ENCODE peak calls at places on chromosomes 16 and 17, in five cellular contexts. R is HepG2, N is Karpas-422, O is H1, F is IMR-90. D is an unnamed sample.

GRCh38 chr16:88975511-88976061 is 1.4 kb downstream of the CBFA2T3 start:
- DNase-seq in F (no peak), R (no peak), N (no peak), O (no peak), D (no peak)

GRCh38 chr17:82449883-82450356 is 632 bp downstream of the CYBC1 start:
- DNase-seq in O (no peak), F (no peak), N (no peak), R (no peak), D (no peak)

GRCh38 chr17:50945779-50946222 is 79.6 kb upstream of the TOB1 start:
- DNase-seq in N (no peak), R (no peak), O (no peak), F (no peak), D (no peak)

GRCh38 chr17:38498353-38498752 is 70.1 kb downstream of the ARHGAP23 start:
- DNase-seq in N (no peak), F (no peak), R (no peak), O (no peak), D (no peak)

GRCh38 chr16:54316095-54316494 is 29.5 kb upstream of the IRX3 start:
- DNase-seq in F (no peak), R (no peak), N (no peak), O (no peak), D (no peak)

GRCh38 chr17:80872011-80872929 is 119.4 kb upstream of the CHMP6 start:
- DNase-seq in O (no peak), N (no peak), F (no peak), R (no peak), D (no peak)

GRCh38 chr17:3796110-3796821 is 4.7 kb downstream of the ITGAE start:
- DNase-seq in N (no peak), O (no peak), R (no peak), F (no peak), D (no peak)

GRCh38 chr16:83958137-83958810 is 5.2 kb downstream of the OSGIN1 start:
- DNase-seq in F (peak), R (no peak), O (no peak), N (no peak), D (no peak)

GRCh38 chr17:79219208-79219935 is 144.7 kb downstream of the ENGASE start:
- DNase-seq in N (no peak), O (no peak), F (no peak), R (no peak), D (no peak)

GRCh38 chr16:15648135-15648730 is 1.8 kb upstream of the NDE1 start:
- DNase-seq in O (no peak), F (no peak), N (no peak), R (no peak), D (no peak)

GRCh38 chr17:1070411-1070810 is 73.5 kb downstream of the TIMM22 start:
- DNase-seq in N (no peak), O (no peak), F (no peak), R (no peak), D (no peak)

GRCh38 chr16:23597003-23597756 is 1.1 kb upstream of the NDUFAB1 start:
- DNase-seq in F (no peak), R (peak), N (peak), O (peak), D (peak)

GRCh38 chr16:23595951-23596720 is at the start of gene NDUFAB1:
- DNase-seq in O (peak), F (peak), R (peak), N (peak), D (peak)

GRCh38 chr16:23590181-23590580 is 5.9 kb downstream of the NDUFAB1 start:
- DNase-seq in F (no peak), N (no peak), O (no peak), R (no peak), D (no peak)

GRCh38 chr16:23595246-23595950 is 718 bp downstream of the NDUFAB1 start:
- DNase-seq in N (peak), R (peak), F (no peak), O (no peak), D (no peak)

DNA sequence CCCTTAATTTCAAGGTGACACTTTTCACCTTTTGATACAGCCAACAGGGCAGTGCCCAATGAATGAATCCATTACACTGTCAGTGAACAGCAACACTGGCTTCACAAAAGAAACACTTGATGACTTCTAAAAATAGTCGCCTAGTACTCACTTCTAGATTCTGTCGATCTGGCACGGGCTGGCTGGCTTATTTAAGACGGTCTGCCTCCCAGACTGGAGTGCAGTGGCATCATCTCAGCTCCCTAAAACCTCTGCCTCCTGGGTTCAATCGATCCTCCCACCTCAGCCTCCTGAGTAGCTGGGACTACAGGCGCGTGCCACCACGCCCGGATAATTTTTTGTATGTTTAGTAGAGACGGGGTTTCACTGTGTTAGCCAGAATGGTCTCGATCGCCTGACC is 1.9 kb downstream of the NDUFAB1 start:
- DNase-seq in N (no peak), O (no peak), R (no peak), F (no peak), D (no peak)
- H3K4me2 ChIP-seq in N (no peak), O (no peak), R (peak), F (no peak), D (no peak)

DNA sequence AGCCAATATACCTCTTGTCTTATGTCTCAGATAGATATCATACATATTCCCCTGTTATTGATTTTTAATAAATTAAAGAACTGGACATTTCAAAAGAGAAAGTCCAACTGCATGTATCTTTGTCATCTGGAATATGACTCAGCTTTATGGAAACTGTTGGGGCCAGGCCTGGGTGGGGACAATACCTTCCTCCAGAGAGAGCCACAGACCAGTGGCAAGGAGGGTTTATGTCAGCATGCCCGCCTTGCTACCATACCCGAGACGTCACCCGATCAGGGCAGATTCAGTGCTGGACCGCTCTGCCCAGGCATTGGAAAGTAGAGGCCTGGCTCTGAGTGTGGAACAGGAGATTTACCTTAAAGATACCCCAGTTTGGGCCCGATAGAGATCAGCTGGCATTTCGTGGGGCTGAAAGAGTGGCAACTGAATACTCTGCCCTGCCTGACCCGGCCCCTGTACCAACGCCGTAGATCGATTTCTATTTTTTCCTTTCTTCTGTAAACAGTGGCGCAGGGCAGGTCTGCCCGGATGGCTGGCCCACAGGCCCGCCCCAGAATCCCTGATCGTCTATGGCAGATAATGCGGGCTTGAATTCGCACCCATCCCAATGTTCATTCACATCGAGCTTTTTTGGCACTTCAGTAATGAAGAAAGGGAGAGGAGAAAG is 158.6 kb downstream of the SALL1 start:
- DNase-seq in N (no peak), F (no peak), R (no peak), O (no peak), D (no peak)
- H3K4me2 ChIP-seq in N (no peak), F (no peak), R (no peak), O (no peak), D (no peak)

GRCh38 chr16:58464916-58465731 is 34.8 kb upstream of the NDRG4 start:
- DNase-seq in O (no peak), R (no peak), N (no peak), F (no peak), D (peak)
- H3K4me2 ChIP-seq in O (peak), R (peak), N (peak), F (no peak), D (peak)

GRCh38 chr17:72578817-72579470 is 458.1 kb downstream of the SOX9 start:
- DNase-seq in R (peak), N (no peak), F (no peak), O (no peak), D (no peak)

GRCh38 chr17:72575542-72576233 is 454.9 kb downstream of the SOX9 start:
- DNase-seq in N (no peak), F (no peak), R (peak), O (no peak), D (peak)

GRCh38 chr17:72579990-72580320 is 459.1 kb downstream of the SOX9 start:
- DNase-seq in O (no peak), N (no peak), R (no peak), F (no peak), D (no peak)

GRCh38 chr17:72576289-72576759 is 455.5 kb downstream of the SOX9 start:
- DNase-seq in O (no peak), N (no peak), R (peak), F (no peak), D (peak)

DNA sequence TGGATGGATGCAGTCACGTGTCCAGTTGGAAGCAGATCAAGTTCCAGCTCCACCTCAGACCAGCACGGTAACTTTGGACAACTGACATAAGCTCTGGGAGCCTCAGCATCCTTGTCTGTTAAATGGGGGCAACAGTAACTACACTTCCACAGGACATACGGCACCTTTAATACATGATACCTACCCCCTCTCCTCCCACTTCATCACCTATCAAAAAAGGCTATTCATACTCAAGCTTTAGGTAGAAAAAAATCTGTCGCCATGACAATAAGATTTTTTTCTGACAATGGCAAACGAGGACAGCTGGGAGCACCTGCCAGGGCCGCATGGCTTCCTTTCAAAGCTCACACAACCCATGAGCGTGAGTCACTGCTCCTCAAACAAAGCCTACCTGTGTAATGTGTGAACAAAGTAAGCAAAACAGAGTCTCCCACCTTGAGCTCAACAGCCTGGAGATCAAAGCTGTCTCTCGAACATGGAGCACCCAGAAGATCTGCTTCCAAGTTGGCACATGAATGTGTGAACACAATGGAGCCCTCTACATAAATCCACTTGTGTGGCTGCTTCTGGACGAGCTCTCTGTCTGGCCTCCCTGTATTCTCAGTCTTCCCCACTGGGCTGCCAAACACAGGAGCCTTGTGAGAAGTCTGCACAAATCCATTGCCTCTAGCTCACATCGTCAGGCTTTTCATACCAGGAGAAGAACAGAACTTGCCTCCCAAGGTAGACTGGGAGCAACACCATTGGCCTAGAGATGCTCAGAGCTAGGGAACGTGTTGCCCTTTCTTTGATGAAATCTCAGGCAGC is 459.7 kb downstream of the SOX9 start:
- DNase-seq in O (no peak), F (no peak), R (peak), N (no peak), D (no peak)
- H3K4me2 ChIP-seq in O (no peak), F (no peak), R (peak), N (no peak), D (no peak)

DNA sequence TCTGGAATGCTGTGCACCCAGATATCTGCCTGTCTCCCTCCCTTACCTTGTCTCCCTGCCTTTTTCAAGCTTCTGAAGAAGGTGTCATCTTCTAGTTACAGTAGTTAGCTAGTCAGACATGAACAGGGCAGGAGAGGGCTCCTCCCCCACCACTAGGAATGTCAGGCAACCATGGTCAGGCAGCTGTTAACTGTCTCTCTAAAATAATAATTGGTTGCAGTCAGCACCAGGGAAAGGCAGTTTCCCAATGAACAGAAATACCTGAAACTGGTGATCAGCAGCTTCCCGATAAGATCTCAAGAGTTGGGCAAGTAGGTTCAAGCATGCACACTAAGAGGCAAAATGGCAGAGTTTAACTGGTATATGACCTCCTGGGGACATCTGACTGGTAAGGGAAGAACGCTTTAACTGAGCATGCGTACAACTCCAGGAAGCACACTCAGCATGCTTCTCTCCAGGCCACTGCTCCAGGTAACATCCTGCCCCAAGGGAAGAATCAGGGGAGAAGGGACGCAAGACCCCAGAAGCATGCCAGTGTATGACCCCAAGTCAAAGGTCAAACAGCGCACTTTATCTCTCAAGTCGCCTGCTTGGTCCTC is 12.6 kb upstream of the XYLT1 start:
- DNase-seq in N (no peak), F (no peak), R (no peak), O (no peak), D (no peak)
- H3K4me2 ChIP-seq in N (no peak), F (no peak), R (no peak), O (no peak), D (no peak)

GRCh38 chr16:81570189-81570846 is 125.7 kb downstream of the CMIP start:
- DNase-seq in R (no peak), F (no peak), O (no peak), N (no peak), D (no peak)

GRCh38 chr16:81567087-81567486 is 122.5 kb downstream of the CMIP start:
- DNase-seq in R (no peak), F (no peak), N (no peak), O (no peak), D (no peak)

GRCh38 chr16:81567987-81568748 is 123.6 kb downstream of the CMIP start:
- DNase-seq in F (peak), R (peak), N (no peak), O (no peak), D (no peak)

GRCh38 chr16:81569361-81570034 is 124.9 kb downstream of the CMIP start:
- DNase-seq in O (no peak), F (no peak), N (no peak), R (no peak), D (no peak)

GRCh38 chr16:81568749-81569087 is 124.1 kb downstream of the CMIP start:
- DNase-seq in O (no peak), F (no peak), R (no peak), N (no peak), D (no peak)
- H3K4me2 ChIP-seq in O (no peak), F (peak), R (no peak), N (no peak), D (no peak)

DNA sequence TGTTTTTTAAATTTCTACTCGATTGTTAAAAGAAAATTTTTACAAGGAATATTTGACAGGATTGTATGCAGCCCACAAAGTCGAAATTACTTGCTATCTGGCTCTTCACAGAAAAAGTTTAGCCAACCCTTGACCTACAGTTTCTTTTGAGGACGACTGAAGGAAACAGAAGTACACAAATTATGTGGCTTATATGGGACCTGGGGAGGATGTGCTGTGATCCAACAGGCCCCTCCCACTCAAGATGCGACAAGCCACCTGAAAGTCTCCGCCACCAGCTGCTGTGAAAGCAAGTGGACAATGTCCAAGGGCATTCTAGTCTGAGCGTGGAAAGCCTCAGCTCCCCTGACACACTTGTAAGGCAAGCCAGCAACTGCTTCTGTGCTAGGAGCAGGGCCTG is 42.4 kb upstream of the SLC25A19 start:
- DNase-seq in R (no peak), N (no peak), O (no peak), F (no peak), D (no peak)
- H3K4me2 ChIP-seq in R (no peak), N (no peak), O (no peak), F (no peak), D (no peak)

GRCh38 chr17:70171159-70171558 is 1.8 kb downstream of the KCNJ2 start:
- DNase-seq in R (no peak), N (no peak), O (no peak), F (no peak), D (no peak)
- H3K4me2 ChIP-seq in R (no peak), N (no peak), O (no peak), F (peak), D (no peak)

DNA sequence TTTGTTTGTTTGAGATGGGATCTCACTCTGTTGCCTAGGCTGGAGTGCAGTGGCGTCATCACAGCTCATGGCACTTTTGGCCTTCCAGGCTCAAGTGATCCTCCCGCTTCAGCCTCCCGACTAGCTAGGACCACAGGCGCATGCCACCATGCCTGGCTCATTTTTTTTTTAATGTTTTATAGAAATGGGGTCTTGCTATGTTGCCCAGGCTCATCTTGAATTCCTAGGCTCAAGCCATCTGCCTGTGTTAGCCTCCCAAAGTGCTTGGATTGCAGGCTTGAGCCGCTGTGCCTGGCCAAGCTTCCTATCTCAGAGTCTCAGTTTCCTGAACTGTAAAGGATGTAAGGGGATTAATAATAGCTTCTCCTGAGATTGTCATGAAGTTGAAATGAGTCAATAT is 8.0 kb downstream of the SBK1 start:
- DNase-seq in F (no peak), O (no peak), R (no peak), N (no peak), D (no peak)
- H3K4me2 ChIP-seq in F (no peak), O (no peak), R (no peak), N (no peak), D (no peak)

D was measured in neural progenitor cell.